ENCODE peak calls at places on chromosomes 11 and 22, in five cellular contexts. M is SJSA1, B is body of pancreas, C is iPS-NIHi11, D is Kasumi-1. W is an unnamed sample.
A peak's percentile ranks its signal among the peaks of the same experiment; 100 is the strongest.

GRCh38 chr11:34158661-34159060 is 53.2 kb downstream of the NAT10 start:
- DNase-seq in D (no peak), B (no peak), M (no peak), C (no peak), W (no peak)

GRCh38 chr11:12253843-12254281 is 123.5 kb upstream of the PARVA start:
- DNase-seq in C (no peak), D (no peak), M (no peak), B (peak; percentile 87), W (no peak)

GRCh38 chr11:60918941-60919275 is 5.0 kb downstream of the TMEM109 start:
- DNase-seq in D (no peak), M (peak; percentile 47), C (no peak), B (no peak), W (no peak)

GRCh38 chr22:42959472-42960145 is 55.3 kb downstream of the PACSIN2 start:
- DNase-seq in C (no peak), M (no peak), D (peak; percentile 69), B (peak; percentile 84), W (peak; percentile 74)

GRCh38 chr22:19520566-19521305 is 3.5 kb downstream of the CLDN5 start:
- DNase-seq in C (peak; percentile 2), B (no peak), D (no peak), M (peak; percentile 36), W (no peak)

GRCh38 chr11:5129457-5129877 is 8.7 kb downstream of the OR52A5 start:
- DNase-seq in M (no peak), C (no peak), D (no peak), B (no peak), W (no peak)

GRCh38 chr11:36389811-36390210 is 93.7 kb downstream of the PRR5L start:
- DNase-seq in B (no peak), C (no peak), M (no peak), D (no peak), W (no peak)

GRCh38 chr11:42066113-42066512 is 606.7 kb upstream of the LRRC4C start:
- DNase-seq in D (no peak), B (no peak), C (no peak), M (peak; percentile 47), W (no peak)

GRCh38 chr11:79082920-79083319 is 357.9 kb downstream of the TENM4 start:
- DNase-seq in M (no peak), C (no peak), B (no peak), D (no peak), W (no peak)

GRCh38 chr11:27100534-27100933 is 59.9 kb downstream of the BBOX1 start:
- DNase-seq in C (no peak), D (no peak), B (no peak), M (no peak), W (no peak)

GRCh38 chr11:123357353-123357989 is 72.6 kb upstream of the GRAMD1B start:
- DNase-seq in M (no peak), C (no peak), B (no peak), D (no peak), W (no peak)

GRCh38 chr22:43967069-43967468 is 11.8 kb downstream of the SAMM50 start:
- DNase-seq in D (no peak), M (no peak), C (no peak), B (no peak), W (no peak)

GRCh38 chr11:36304349-36304748 is 8.3 kb downstream of the PRR5L start:
- DNase-seq in D (no peak), B (no peak), C (no peak), M (no peak), W (no peak)

GRCh38 chr11:1005913-1006312 is 30.6 kb downstream of the MUC6 start:
- DNase-seq in C (no peak), D (no peak), M (no peak), B (peak; percentile 93), W (no peak)

GRCh38 chr11:18056561-18057181 is 10.6 kb upstream of the TPH1 start:
- DNase-seq in B (no peak), M (no peak), D (no peak), C (no peak), W (no peak)

GRCh38 chr22:24421428-24421931 is 5.9 kb upstream of the ADORA2A start:
- DNase-seq in D (no peak), M (no peak), C (peak; percentile 83), B (no peak), W (no peak)

W was measured in lung.